ENCODE peak calls at places on chromosomes 11 and 22, in seven cellular contexts. K is body of pancreas, M is IMR-90, U is pancreas, E is RWPE2, D is right lobe of liver, Q is Peyer's patch. R is an unnamed sample.

GRCh38 chr22:45129703-45130524 is 33.8 kb upstream of the NUP50 start:
- DNase-seq in K (peak; percentile 4), M (no peak), U (no peak), E (no peak), D (no peak), Q (no peak), R (no peak)

GRCh38 chr22:41915035-41915782 is at the start of gene SHISA8:
- DNase-seq in K (peak; percentile 46), M (peak; percentile 7), U (no peak), E (no peak), D (peak; percentile 56), Q (peak; percentile 67), R (peak; percentile 47)

GRCh38 chr11:102920118-102920684 is 35.3 kb downstream of the MMP13 start:
- DNase-seq in K (no peak), M (no peak), U (no peak), E (no peak), D (no peak), Q (no peak), R (no peak)

GRCh38 chr11:62999649-63000048 is 14.9 kb upstream of the SLC22A6 start:
- DNase-seq in K (peak; percentile 45), M (no peak), U (no peak), E (no peak), D (peak; percentile 59), Q (no peak), R (no peak)

GRCh38 chr11:110198031-110198729 is 98.2 kb downstream of the RDX start:
- DNase-seq in K (no peak), M (peak; percentile 63), U (no peak), E (no peak), D (no peak), Q (no peak), R (no peak)

GRCh38 chr11:117792241-117792640 is 4.8 kb downstream of the DSCAML1 start:
- DNase-seq in K (no peak), M (no peak), U (no peak), E (no peak), D (no peak), Q (no peak), R (no peak)

GRCh38 chr11:2357246-2357645 is 19.9 kb upstream of the CD81 start:
- DNase-seq in K (no peak), M (no peak), U (no peak), E (no peak), D (no peak), Q (no peak), R (no peak)

GRCh38 chr11:92976681-92977080 is 7.2 kb downstream of the MTNR1B start:
- DNase-seq in K (no peak), M (no peak), U (no peak), E (no peak), D (no peak), Q (no peak), R (no peak)

GRCh38 chr22:30079952-30080533 is at the start of gene HORMAD2:
- DNase-seq in K (no peak), M (no peak), U (peak; percentile 62), E (no peak), D (peak; percentile 80), Q (no peak), R (no peak)

GRCh38 chr11:112392860-112393259 is 132.2 kb upstream of the PLET1 start:
- DNase-seq in K (no peak), M (no peak), U (no peak), E (no peak), D (no peak), Q (no peak), R (no peak)

GRCh38 chr11:130478204-130478701 is 29.8 kb downstream of the ADAMTS15 start:
- DNase-seq in K (peak; percentile 58), M (peak; percentile 95), U (no peak), E (no peak), D (peak; percentile 57), Q (peak; percentile 22), R (peak; percentile 78)

GRCh38 chr11:79438631-79439429 is 2.0 kb downstream of the TENM4 start:
- DNase-seq in K (peak; percentile 13), M (peak; percentile 42), U (peak; percentile 45), E (no peak), D (no peak), Q (peak; percentile 17), R (peak; percentile 23)

GRCh38 chr22:20647586-20648305 is 126.2 kb upstream of the SERPIND1 start:
- DNase-seq in K (no peak), M (no peak), U (no peak), E (no peak), D (no peak), Q (no peak), R (no peak)

GRCh38 chr11:20364412-20364792 is 888 bp downstream of the HTATIP2 start:
- DNase-seq in K (no peak), M (no peak), U (no peak), E (no peak), D (no peak), Q (no peak), R (no peak)

GRCh38 chr11:96021901-96022650 is 98.2 kb upstream of the MTMR2 start:
- DNase-seq in K (no peak), M (no peak), U (no peak), E (no peak), D (no peak), Q (no peak), R (no peak)

GRCh38 chr11:48101958-48102357 is 114.7 kb upstream of the OR4B1 start:
- DNase-seq in K (peak; percentile 43), M (no peak), U (no peak), E (no peak), D (no peak), Q (no peak), R (no peak)

GRCh38 chr22:49433044-49433443 is 394.6 kb downstream of the BRD1 start:
- DNase-seq in K (no peak), M (no peak), U (no peak), E (no peak), D (no peak), Q (no peak), R (no peak)

GRCh38 chr22:25698986-25699385 is 43.0 kb upstream of the MYO18B start:
- DNase-seq in K (no peak), M (no peak), U (no peak), E (no peak), D (no peak), Q (no peak), R (no peak)

GRCh38 chr11:17873571-17873970 is 139.0 kb downstream of the KCNC1 start:
- DNase-seq in K (no peak), M (no peak), U (no peak), E (no peak), D (no peak), Q (no peak), R (no peak)

GRCh38 chr11:126870021-126870420 is 130.5 kb downstream of the KIRREL3 start:
- DNase-seq in K (no peak), M (no peak), U (no peak), E (no peak), D (no peak), Q (no peak), R (no peak)

GRCh38 chr11:26286472-26287066 is 45.4 kb upstream of the ANO3 start:
- DNase-seq in K (no peak), M (peak; percentile 37), U (no peak), E (no peak), D (no peak), Q (no peak), R (no peak)

GRCh38 chr22:46057762-46058420 is 80.9 kb upstream of the WNT7B start:
- DNase-seq in K (peak; percentile 80), M (no peak), U (peak; percentile 30), E (no peak), D (peak; percentile 50), Q (peak; percentile 80), R (peak; percentile 44)

GRCh38 chr11:1548221-1549070 is 23.6 kb downstream of the DUSP8 start:
- DNase-seq in K (peak; percentile 93), M (peak; percentile 42), U (peak; percentile 93), E (no peak), D (peak; percentile 80), Q (no peak), R (peak; percentile 78)

GRCh38 chr11:30458541-30458940 is 127.6 kb downstream of the MPPED2 start:
- DNase-seq in K (no peak), M (no peak), U (no peak), E (no peak), D (no peak), Q (no peak), R (no peak)

GRCh38 chr22:29813126-29813525 is 24.9 kb downstream of the ASCC2 start:
- DNase-seq in K (no peak), M (no peak), U (no peak), E (no peak), D (peak; percentile 53), Q (no peak), R (no peak)

GRCh38 chr11:9003573-9004309 is at the start of gene NRIP3:
- DNase-seq in K (peak; percentile 67), M (peak; percentile 52), U (peak; percentile 78), E (no peak), D (peak; percentile 67), Q (peak; percentile 65), R (peak; percentile 69)

DNA sequence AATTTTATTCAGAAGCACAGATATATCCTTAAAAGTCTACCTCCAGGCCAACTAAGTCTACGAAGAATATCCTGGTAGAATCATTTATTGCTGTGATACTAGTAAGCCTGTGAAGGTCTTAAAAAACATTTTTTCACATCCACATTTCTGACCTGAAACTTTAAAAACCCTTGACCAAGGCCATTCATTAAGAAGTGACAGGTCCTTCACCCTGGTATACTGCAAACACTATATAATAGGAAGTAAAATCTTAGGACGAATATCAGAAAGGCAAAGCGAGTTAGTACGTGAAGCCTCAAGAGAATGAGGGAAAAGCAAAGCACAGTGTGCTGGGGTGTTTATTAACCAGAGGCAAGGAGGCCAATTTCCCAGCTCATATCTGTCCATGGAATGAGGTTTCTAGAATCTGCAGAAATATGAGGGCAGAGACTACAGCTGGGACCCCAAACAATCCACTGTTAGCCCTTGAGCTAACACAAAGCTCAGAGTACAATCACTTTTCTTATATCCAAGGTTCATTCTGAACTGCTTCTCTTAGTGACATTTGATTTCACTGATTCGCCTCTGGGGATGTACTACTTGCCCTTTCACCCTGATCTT is 71.0 kb downstream of the AMBRA1 start:
- DNase-seq in K (no peak), M (no peak), U (no peak), E (no peak), D (no peak), Q (no peak), R (no peak)
- TF ChIP-seq CTCF in K (no peak), M (no peak), U (no peak), E (peak; percentile 11), D (no peak), Q (no peak), R (no peak)

DNA sequence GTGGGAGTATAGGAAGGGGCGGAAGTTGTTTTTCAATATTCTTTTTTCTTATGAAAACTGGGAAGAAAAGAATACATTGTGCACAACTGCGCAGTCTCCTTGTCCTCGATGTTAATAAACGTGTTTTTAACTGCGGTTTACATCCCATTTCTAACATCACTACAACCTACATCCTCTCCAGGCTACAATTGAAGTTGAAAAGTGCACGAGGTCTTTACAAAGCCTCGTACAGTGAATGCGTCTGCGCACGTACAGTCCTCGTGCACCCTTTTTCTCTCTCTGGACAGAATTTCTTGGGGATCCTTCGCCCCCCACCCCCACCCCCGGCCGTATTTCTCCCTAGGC is 102.4 kb downstream of the WT1 start:
- DNase-seq in K (no peak), M (no peak), U (no peak), E (no peak), D (no peak), Q (no peak), R (no peak)
- H3K4me3 ChIP-seq in K (no peak overlapping the region), M (no peak overlapping the region), U (peak overlapping the region; percentile 49), E (no peak overlapping the region), D (peak overlapping the region; percentile 38), Q (no peak overlapping the region), R (peak overlapping the region; percentile 62)

GRCh38 chr11:131942878-131943277 is 572.5 kb downstream of the NTM start:
- DNase-seq in K (no peak), M (no peak), U (no peak), E (no peak), D (no peak), Q (no peak), R (no peak)
- H3K27ac ChIP-seq in K (no peak overlapping the region), M (no peak overlapping the region), U (no peak overlapping the region), E (no peak overlapping the region), D (no peak overlapping the region), Q (no peak overlapping the region), R (no peak overlapping the region)

GRCh38 chr11:115132829-115133228 is 371.4 kb downstream of the CADM1 start:
- DNase-seq in K (no peak), M (no peak), U (no peak), E (no peak), D (no peak), Q (no peak), R (no peak)
- TF ChIP-seq CTCF in K (no peak), M (no peak), U (no peak), E (no peak), D (peak; percentile 33), Q (no peak), R (peak; percentile 19)